ENCODE peak calls at places on chromosomes 13 and 19, in seven cellular contexts. M is naive thymus-derived CD8-positive, alpha-beta T cell; K is activated CD8-positive, alpha-beta T cell treated with anti-CD3 and anti-CD28 coated beads, Interleukin-2, amount 10 ng/mL, durations not matched to agents 7 days and 5 days; Y is Right ventricle myocardium superior; B is A549; R is pancreas; E is left ventricle myocardium superior. I is an unnamed sample.
A peak's percentile ranks its signal among the peaks of the same experiment; 100 is the strongest.

GRCh38 chr13:90217275-90217674 is 1130.2 kb upstream of the MIR17HG start:
- ATAC-seq in M (no peak), K (no peak), Y (no peak), B (no peak), R (no peak), E (no peak), I (no peak)

GRCh38 chr13:40243982-40244381 is 422.5 kb downstream of the FOXO1 start:
- ATAC-seq in M (no peak), K (no peak), Y (no peak), B (no peak), R (no peak), E (no peak), I (no peak)

GRCh38 chr13:30121244-30121643 is 186.1 kb downstream of the KATNAL1 start:
- ATAC-seq in M (no peak), K (no peak), Y (no peak), B (no peak), R (no peak), E (no peak), I (no peak)

GRCh38 chr19:52679598-52679997 is 41.4 kb upstream of the ZNF83 start:
- ATAC-seq in M (no peak), K (no peak), Y (no peak), B (no peak), R (no peak), E (no peak), I (no peak)

GRCh38 chr19:1400281-1401137 is 833 bp downstream of the GAMT start:
- ATAC-seq in M (peak; percentile 43), K (peak; percentile 33), Y (peak; percentile 74), B (peak; percentile 33), R (peak; percentile 64), E (peak; percentile 80), I (no peak)

GRCh38 chr19:17842663-17843313 is 5.0 kb downstream of the JAK3 start:
- ATAC-seq in M (no peak), K (no peak), Y (no peak), B (no peak), R (no peak), E (no peak), I (no peak)

GRCh38 chr19:2170987-2171348 is 7.2 kb downstream of the DOT1L start:
- ATAC-seq in M (peak; percentile 28), K (peak; percentile 32), Y (no peak), B (no peak), R (no peak), E (no peak), I (peak; percentile 6)

GRCh38 chr13:77535448-77535847 is at the start of gene SCEL:
- ATAC-seq in M (no peak), K (no peak), Y (no peak), B (no peak), R (peak; percentile 50), E (no peak), I (no peak)

GRCh38 chr13:60275208-60275607 is 111.5 kb upstream of the DIAPH3 start:
- ATAC-seq in M (no peak), K (no peak), Y (no peak), B (no peak), R (no peak), E (no peak), I (no peak)

GRCh38 chr13:112807653-112808376 is 118.0 kb downstream of the ATP11A start:
- ATAC-seq in M (no peak), K (no peak), Y (no peak), B (no peak), R (no peak), E (peak; percentile 26), I (no peak)

GRCh38 chr13:113211774-113212173 is 2.4 kb downstream of the CUL4A start:
- ATAC-seq in M (no peak), K (no peak), Y (no peak), B (no peak), R (no peak), E (no peak), I (no peak)

GRCh38 chr19:51514866-51515481 is 13.4 kb upstream of the SIGLEC12 start:
- ATAC-seq in M (peak; percentile 60), K (peak; percentile 63), Y (no peak), B (peak; percentile 73), R (peak; percentile 78), E (peak; percentile 42), I (peak; percentile 60)

GRCh38 chr13:89520468-89520867 is 1827.0 kb upstream of the MIR17HG start:
- ATAC-seq in M (no peak), K (no peak), Y (no peak), B (no peak), R (peak; percentile 88), E (no peak), I (no peak)

GRCh38 chr19:9819590-9819898 is 665 bp upstream of the FBXL12 start:
- ATAC-seq in M (no peak), K (no peak), Y (no peak), B (peak; percentile 90), R (no peak), E (no peak), I (no peak)

GRCh38 chr13:27309967-27310598 is 39.5 kb downstream of the RASL11A start:
- ATAC-seq in M (no peak), K (no peak), Y (no peak), B (no peak), R (no peak), E (no peak), I (no peak)

GRCh38 chr19:40519352-40520322 is 52.8 kb downstream of the SPTBN4 start:
- ATAC-seq in M (no peak), K (no peak), Y (peak; percentile 73), B (peak; percentile 81), R (peak; percentile 38), E (peak; percentile 81), I (no peak)

GRCh38 chr13:45932172-45932571 is 80.6 kb upstream of the SIAH3 start:
- ATAC-seq in M (no peak), K (no peak), Y (no peak), B (no peak), R (no peak), E (no peak), I (no peak)

GRCh38 chr19:866769-867300 is 7.4 kb downstream of the CFD start:
- ATAC-seq in M (no peak), K (no peak), Y (no peak), B (no peak), R (no peak), E (no peak), I (no peak)

I was measured in activated CD4-positive, CD25-positive, alpha-beta regulatory T cell treated with anti-CD3 and anti-CD28 coated beads, Interleukin-2, amount 50 U/mL, for 24 hours.